ENCODE peak calls at places on chromosomes 6 and 20, in four cellular contexts. O is activated naive CD4-positive, alpha-beta T cell treated with anti-CD3 and anti-CD28 coated beads, Interleukin-2, amount 10 ng/mL, durations not matched to agents 7 days and 5 days; K is anterior cingulate cortex; A is NCI-H1092 treated with DMSO at 0.1 percent for 48 hours. P is an unnamed sample.

GRCh38 chr6:21079468-21080048 is 514.0 kb upstream of the SOX4 start:
- DNase-seq in K (no peak), O (no peak), A (peak), P (no peak)

GRCh38 chr6:106510090-106510970 is 119.0 kb downstream of the RTN4IP1 start:
- DNase-seq in K (no peak), O (peak), A (no peak), P (peak)

GRCh38 chr6:144334150-144334708 is 49.1 kb downstream of the UTRN start:
- DNase-seq in O (peak), K (no peak), A (no peak), P (peak)

GRCh38 chr6:126110494-126111270 is 124.3 kb downstream of the TRMT11 start:
- DNase-seq in O (no peak), K (no peak), A (no peak), P (no peak)

GRCh38 chr20:63238491-63239126 is 2.9 kb downstream of the BIRC7 start:
- DNase-seq in O (no peak), K (no peak), A (no peak), P (peak)

GRCh38 chr6:16386056-16386455 is 147.7 kb downstream of the GMPR start:
- DNase-seq in A (no peak), K (no peak), O (no peak), P (no peak)

GRCh38 chr6:34536251-34536958 is 19.7 kb downstream of the SPDEF start:
- DNase-seq in O (no peak), K (no peak), A (peak), P (no peak)

GRCh38 chr6:48881551-48881950 is 581.5 kb downstream of the MMUT start:
- DNase-seq in K (no peak), O (no peak), A (no peak), P (no peak)

GRCh38 chr6:143234686-143235085 is 174.0 kb downstream of the AIG1 start:
- DNase-seq in A (no peak), K (no peak), O (no peak), P (no peak)

GRCh38 chr20:1434571-1435336 is 31.9 kb downstream of the NSFL1C start:
- DNase-seq in O (peak), K (no peak), A (no peak), P (peak)

GRCh38 chr6:52514514-52514913 is 62.3 kb downstream of the TRAM2 start:
- DNase-seq in O (no peak), A (no peak), K (no peak), P (no peak)

GRCh38 chr6:4820704-4821276 is 44.6 kb downstream of the CDYL start:
- DNase-seq in O (no peak), A (no peak), K (no peak), P (no peak)

GRCh38 chr6:11366183-11366933 is 133.9 kb upstream of the NEDD9 start:
- DNase-seq in O (peak), A (no peak), K (no peak), P (no peak)

GRCh38 chr20:47681977-47682812 is 103.1 kb downstream of the SULF2 start:
- DNase-seq in K (no peak), O (no peak), A (no peak), P (no peak)

GRCh38 chr20:62769346-62770071 is 26.8 kb upstream of the MRGBP start:
- DNase-seq in O (no peak), A (no peak), K (no peak), P (no peak)

GRCh38 chr6:163571730-163572129 is 157.2 kb downstream of the QKI start:
- DNase-seq in K (no peak), O (no peak), A (no peak), P (no peak)

GRCh38 chr20:63064745-63065711 is 58.3 kb upstream of the BHLHE23 start:
- DNase-seq in A (no peak), O (no peak), K (no peak), P (no peak)

GRCh38 chr20:62639765-62640164 is 2.5 kb upstream of the SLCO4A1 start:
- DNase-seq in O (no peak), A (no peak), K (no peak), P (no peak)

GRCh38 chr6:169959129-169960002 is 207.9 kb downstream of the ERMARD start:
- DNase-seq in A (peak), O (peak), K (no peak), P (peak)

GRCh38 chr6:29720863-29721262 is 2.4 kb upstream of the HLA-F start:
- DNase-seq in K (no peak), A (no peak), O (peak), P (no peak)

GRCh38 chr6:43060034-43060754 is 763 bp downstream of the KLC4 start:
- DNase-seq in A (no peak), O (no peak), K (no peak), P (no peak)

GRCh38 chr6:146931214-146931613 is 273.0 kb upstream of the STXBP5 start:
- DNase-seq in O (no peak), A (peak), K (no peak), P (no peak)

GRCh38 chr6:108564178-108564577 is 3.5 kb downstream of the FOXO3 start:
- DNase-seq in A (no peak), O (no peak), K (no peak), P (no peak)

P was measured in Jurkat, Clone E6-1.